ENCODE peak calls at places on chromosomes 5 and 9, in nine cellular contexts. X is GM20000; R is anterior cingulate cortex; Q is stimulated activated CD4-positive, alpha-beta T cell treated with anti-CD3 and anti-CD28 coated beads, Interleukin-2, amount 100 ng/mL, for 24 hours; H is nucleus accumbens; T is SW480; A is CD8-positive, alpha-beta T cell; I is NCI-H1436; O is cardiac fibroblast. U is an unnamed sample.

GRCh38 chr9:111287127-111287526 is 42.9 kb downstream of the OR2K2 start:
- DNase-seq in A (no peak), R (no peak), I (no peak), O (peak), T (no peak), Q (no peak), H (no peak), X (no peak), U (no peak)

GRCh38 chr5:1021136-1021968 is 12.8 kb downstream of the NKD2 start:
- DNase-seq in I (no peak), H (no peak), T (peak), Q (no peak), A (no peak), R (no peak), O (no peak), X (no peak), U (no peak)

GRCh38 chr5:167582263-167582662 is 709.2 kb upstream of the WWC1 start:
- DNase-seq in T (peak), A (no peak), X (no peak), O (peak), H (no peak), I (no peak), Q (no peak), R (no peak), U (no peak)

GRCh38 chr5:140633081-140633471 is at the start of gene CD14:
- DNase-seq in T (peak), I (no peak), O (peak), A (no peak), Q (peak), R (no peak), X (no peak), H (peak), U (no peak)

GRCh38 chr5:30502277-30502676 is 691.2 kb upstream of the CDH6 start:
- DNase-seq in H (no peak), Q (no peak), X (no peak), T (peak), A (no peak), O (peak), R (no peak), I (no peak), U (no peak)

GRCh38 chr5:94243612-94244011 is 374.8 kb downstream of the KIAA0825 start:
- DNase-seq in A (no peak), O (no peak), T (no peak), H (no peak), I (no peak), Q (no peak), R (no peak), X (no peak), U (no peak)

GRCh38 chr9:121837113-121838010 is 185.9 kb downstream of the DAB2IP start:
- DNase-seq in R (no peak), A (no peak), I (no peak), H (no peak), O (peak), X (no peak), T (no peak), Q (no peak), U (no peak)

GRCh38 chr9:69442486-69442885 is 117.5 kb downstream of the ENTREP1 start:
- DNase-seq in T (no peak), I (no peak), R (no peak), Q (no peak), O (no peak), H (no peak), A (no peak), X (no peak), U (no peak)

GRCh38 chr5:173315495-173316352 is 12.5 kb downstream of the STC2 start:
- DNase-seq in O (peak), H (no peak), A (no peak), I (no peak), T (peak), X (no peak), Q (no peak), R (no peak), U (peak)

GRCh38 chr9:97696025-97696822 is 916 bp downstream of the XPA start:
- DNase-seq in H (no peak), X (no peak), T (peak), I (no peak), A (no peak), O (no peak), Q (no peak), R (no peak), U (no peak)

GRCh38 chr5:39570418-39571027 is 145.7 kb upstream of the DAB2 start:
- DNase-seq in T (peak), H (no peak), Q (no peak), I (no peak), A (no peak), O (peak), X (peak), R (no peak), U (no peak)

GRCh38 chr5:141564216-141564692 is 54.5 kb downstream of the DIAPH1 start:
- DNase-seq in H (no peak), T (peak), Q (peak), I (peak), R (peak), O (peak), A (peak), X (peak), U (peak)

GRCh38 chr9:1173211-1173610 is 123.1 kb downstream of the DMRT2 start:
- DNase-seq in A (no peak), R (no peak), O (no peak), H (no peak), Q (no peak), T (peak), X (no peak), I (no peak), U (no peak)

GRCh38 chr9:73083519-73083918 is 68.1 kb upstream of the ANXA1 start:
- DNase-seq in I (no peak), A (no peak), H (no peak), R (no peak), T (no peak), Q (no peak), X (no peak), O (no peak), U (no peak)